ENCODE peak calls at places on chromosomes 5 and 9, in eight cellular contexts. X, W, C, G, H, U, E and B are unnamed samples.

GRCh38 chr9:133948571-133949485 is 43.3 kb downstream of the VAV2 start:
- DNase-seq in X (no peak), W (no peak), C (no peak), G (no peak), H (no peak), U (no peak), E (no peak), B (peak; percentile 30)

GRCh38 chr5:154967419-154968024 is 26.6 kb downstream of the MRPL22 start:
- DNase-seq in X (peak; percentile 38), W (no peak), C (no peak), G (no peak), H (no peak), U (no peak), E (no peak), B (no peak)

GRCh38 chr5:91456928-91457571 is 73.9 kb upstream of the ARRDC3 start:
- DNase-seq in X (no peak), W (no peak), C (no peak), G (no peak), H (no peak), U (no peak), E (no peak), B (no peak)

GRCh38 chr5:77015938-77016569 is 14.2 kb upstream of the AGGF1 start:
- DNase-seq in X (peak; percentile 66), W (no peak), C (no peak), G (no peak), H (no peak), U (no peak), E (peak; percentile 12), B (no peak)

GRCh38 chr9:4984171-4984570 is 901 bp upstream of the JAK2 start:
- DNase-seq in X (peak; percentile 78), W (no peak), C (peak; percentile 59), G (no peak), H (no peak), U (peak; percentile 59), E (peak; percentile 21), B (no peak)

GRCh38 chr9:121550569-121551512 is 51.2 kb upstream of the GGTA1 start:
- DNase-seq in X (peak; percentile 67), W (peak; percentile 61), C (peak; percentile 90), G (peak; percentile 7), H (peak; percentile 84), U (peak; percentile 82), E (peak; percentile 58), B (peak; percentile 79)

GRCh38 chr5:14008819-14009311 is 64.4 kb upstream of the DNAH5 start:
- DNase-seq in X (no peak), W (no peak), C (no peak), G (no peak), H (peak; percentile 60), U (no peak), E (peak; percentile 50), B (no peak)

GRCh38 chr9:88396836-88397577 is 8.8 kb downstream of the SPIN1 start:
- DNase-seq in X (peak; percentile 42), W (no peak), C (no peak), G (no peak), H (no peak), U (no peak), E (no peak), B (no peak)

GRCh38 chr9:29199975-29200374 is 1626.7 kb upstream of the C9orf72 start:
- DNase-seq in X (no peak), W (no peak), C (no peak), G (no peak), H (no peak), U (no peak), E (no peak), B (no peak)

GRCh38 chr9:128712451-128713410 is 10.4 kb downstream of the PKN3 start:
- DNase-seq in X (no peak), W (no peak), C (no peak), G (no peak), H (no peak), U (no peak), E (no peak), B (peak; percentile 61)

GRCh38 chr5:36777105-36777757 is 99.3 kb upstream of the NIPBL start:
- DNase-seq in X (peak; percentile 50), W (no peak), C (peak; percentile 47), G (no peak), H (no peak), U (peak; percentile 25), E (peak; percentile 27), B (peak; percentile 35)

GRCh38 chr5:74384851-74385250 is 255.7 kb downstream of the ENC1 start:
- DNase-seq in X (no peak), W (no peak), C (no peak), G (no peak), H (no peak), U (no peak), E (no peak), B (no peak)

GRCh38 chr5:16570121-16570815 is 46.5 kb downstream of the RETREG1 start:
- DNase-seq in X (peak; percentile 76), W (no peak), C (no peak), G (no peak), H (no peak), U (no peak), E (no peak), B (no peak)

GRCh38 chr5:142769251-142769792 is 855 bp upstream of the ARHGAP26 start:
- DNase-seq in X (peak; percentile 58), W (no peak), C (no peak), G (no peak), H (no peak), U (peak; percentile 31), E (no peak), B (no peak)

GRCh38 chr5:148932355-148932935 is 106.0 kb downstream of the ADRB2 start:
- DNase-seq in X (peak; percentile 31), W (no peak), C (no peak), G (no peak), H (no peak), U (peak; percentile 38), E (no peak), B (no peak)

GRCh38 chr5:1333986-1334385 is 10.9 kb downstream of the CLPTM1L start:
- DNase-seq in X (no peak), W (no peak), C (no peak), G (no peak), H (no peak), U (no peak), E (no peak), B (no peak)

GRCh38 chr9:110531776-110532175 is 47.8 kb downstream of the SVEP1 start:
- DNase-seq in X (no peak), W (no peak), C (no peak), G (no peak), H (no peak), U (no peak), E (no peak), B (no peak)

GRCh38 chr5:138463335-138464017 is 1.8 kb upstream of the EGR1 start:
- DNase-seq in X (peak; percentile 59), W (no peak), C (peak; percentile 67), G (no peak), H (no peak), U (no peak), E (no peak), B (no peak)

GRCh38 chr9:134960701-134961181 is 43.0 kb upstream of the FCN1 start:
- DNase-seq in X (no peak), W (no peak), C (no peak), G (no peak), H (no peak), U (no peak), E (no peak), B (no peak)

DNA sequence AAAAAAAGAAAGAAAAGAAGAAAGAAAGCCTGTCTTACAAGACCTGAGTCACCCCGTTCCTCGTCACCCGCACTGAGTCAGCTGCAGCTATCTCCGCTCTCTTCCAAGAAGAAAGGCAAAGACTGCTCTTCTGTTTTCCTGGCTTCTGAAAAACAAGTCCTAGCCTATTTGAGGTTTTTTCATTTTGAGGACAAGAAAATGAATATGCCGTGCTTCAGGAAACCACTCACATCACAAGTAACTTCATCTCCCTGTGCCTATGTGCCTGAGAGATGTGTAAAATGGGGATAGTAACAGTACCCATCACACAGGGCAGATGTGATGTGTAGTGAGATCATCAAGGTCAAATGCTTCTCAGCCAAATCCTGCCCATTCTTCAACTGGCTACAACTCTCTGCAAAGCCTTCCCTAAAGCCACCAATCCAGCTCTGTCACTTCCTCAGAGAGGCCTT is 78.4 kb downstream of the GLDC start:
- DNase-seq in X (peak; percentile 97), W (no peak), C (no peak), G (no peak), H (no peak), U (no peak), E (no peak), B (peak; percentile 49)
- H3K4me3 ChIP-seq in X (peak overlapping the region; percentile 69), W (no peak overlapping the region), C (no peak overlapping the region), G (no peak overlapping the region), H (no peak overlapping the region), U (no peak overlapping the region), E (no peak overlapping the region), B (no peak overlapping the region)

GRCh38 chr5:32526815-32527214 is 58.5 kb upstream of the SUB1 start:
- DNase-seq in X (peak; percentile 28), W (no peak), C (no peak), G (no peak), H (no peak), U (no peak), E (peak; percentile 87), B (no peak)
- H3K9me3 ChIP-seq in X (no peaks in the 10 kb centered on the region), W (no peaks in the 10 kb centered on the region), C (no peaks in the 10 kb centered on the region), G (no peaks in the 10 kb centered on the region), H (no peaks in the 10 kb centered on the region), U (no peaks in the 10 kb centered on the region), E (no peaks in the 10 kb centered on the region), B (no peaks in the 10 kb centered on the region)

DNA sequence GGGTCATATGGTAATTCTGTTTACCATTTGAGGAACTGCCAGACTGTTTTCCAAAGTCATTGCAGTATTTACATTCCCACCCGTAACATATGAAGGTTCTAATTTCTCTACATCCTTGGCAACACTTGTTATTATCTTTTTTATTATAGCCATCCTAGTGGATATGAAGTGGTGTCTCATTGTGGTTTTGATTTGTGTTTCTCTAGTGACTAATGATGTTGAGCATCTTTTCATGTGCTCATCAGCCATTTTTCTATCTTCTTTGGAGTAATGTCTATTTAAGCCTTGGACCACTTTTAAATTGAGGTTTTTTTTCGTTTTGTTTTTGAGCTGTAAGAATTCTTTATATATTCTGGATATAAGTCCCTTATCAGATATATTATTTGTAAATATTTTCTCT is 132.8 kb upstream of the RUSC2 start:
- DNase-seq in X (peak; percentile 51), W (no peak), C (no peak), G (no peak), H (no peak), U (no peak), E (no peak), B (no peak)
- H3K4me3 ChIP-seq in X (no peak overlapping the region), W (no peak overlapping the region), C (no peak overlapping the region), G (no peak overlapping the region), H (no peak overlapping the region), U (no peak overlapping the region), E (no peak overlapping the region), B (no peak overlapping the region)

DNA sequence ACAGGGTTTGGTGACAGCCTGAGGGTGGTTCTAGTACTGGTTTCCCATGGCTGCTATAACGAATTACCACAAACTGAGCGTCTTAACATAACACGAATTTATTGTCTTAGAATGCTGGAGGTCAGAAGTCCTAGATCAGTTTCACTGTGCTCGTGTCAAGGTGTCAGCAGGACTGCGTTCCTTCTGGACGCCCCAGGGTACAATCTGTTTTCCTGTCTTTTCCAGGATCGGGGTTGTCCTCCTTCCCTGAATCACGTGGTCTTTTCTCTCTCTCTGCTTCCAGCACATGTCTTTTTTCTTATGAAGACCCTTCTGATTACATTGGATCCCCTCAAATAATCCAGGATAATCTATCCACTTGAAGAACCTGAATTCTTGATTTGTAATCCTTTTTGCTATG is 291.7 kb upstream of the PANK3 start:
- DNase-seq in X (no peak), W (no peak), C (no peak), G (no peak), H (no peak), U (no peak), E (no peak), B (no peak)
- H3K9me3 ChIP-seq in X (no peaks in the 10 kb centered on the region), W (no peaks in the 10 kb centered on the region), C (no peaks in the 10 kb centered on the region), G (no peaks in the 10 kb centered on the region), H (no peaks in the 10 kb centered on the region), U (no peaks in the 10 kb centered on the region), E (no peaks in the 10 kb centered on the region), B (no peaks in the 10 kb centered on the region)